ENCODE peak calls at places on chromosomes 3 and 15, in five cellular contexts. E, L, Y, M and V are unnamed samples.

GRCh38 chr15:82570721-82571519 is 30.7 kb upstream of the RPS17 start:
- DNase-seq in M (no peak), L (no peak), E (no peak), Y (no peak), V (no peak)

GRCh38 chr3:77147836-77148578 is 108.1 kb downstream of the ROBO2 start:
- DNase-seq in Y (no peak), L (no peak), E (no peak), M (no peak), V (no peak)

GRCh38 chr3:183385698-183386590 is 42.5 kb downstream of the MCF2L2 start:
- DNase-seq in L (peak), Y (peak), M (peak), E (peak), V (peak)

GRCh38 chr3:189272500-189273119 is 100.8 kb downstream of the TPRG1 start:
- DNase-seq in Y (peak), M (peak), E (no peak), L (no peak), V (no peak)

GRCh38 chr3:27545061-27545460 is 60.9 kb upstream of the SLC4A7 start:
- DNase-seq in M (no peak), L (no peak), Y (no peak), E (no peak), V (no peak)

GRCh38 chr15:78859971-78860733 is 12.5 kb upstream of the MORF4L1 start:
- DNase-seq in L (no peak), Y (peak), M (peak), E (peak), V (no peak)

GRCh38 chr15:89401636-89402252 is 67.1 kb upstream of the POLG start:
- DNase-seq in E (no peak), Y (peak), L (no peak), M (peak), V (no peak)

GRCh38 chr3:159169828-159170227 is 368.0 kb downstream of the MFSD1 start:
- DNase-seq in M (no peak), L (no peak), E (no peak), Y (peak), V (no peak)

GRCh38 chr3:53523346-53523745 is 28.9 kb downstream of the CACNA1D start:
- DNase-seq in L (no peak), E (no peak), M (no peak), Y (no peak), V (no peak)

GRCh38 chr3:112814256-112814655 is 32.4 kb downstream of the CD200R1L start:
- DNase-seq in M (peak), L (no peak), Y (peak), E (no peak), V (peak)

GRCh38 chr3:151625057-151625456 is 108.7 kb upstream of the AADACL2 start:
- DNase-seq in E (no peak), Y (no peak), L (no peak), M (no peak), V (no peak)

GRCh38 chr3:41001556-41001955 is 197.7 kb upstream of the CTNNB1 start:
- DNase-seq in L (no peak), M (no peak), Y (no peak), E (no peak), V (no peak)

GRCh38 chr3:193859195-193859594 is 266.2 kb downstream of the OPA1 start:
- DNase-seq in L (no peak), E (no peak), M (no peak), Y (no peak), V (no peak)

GRCh38 chr15:46768287-46768686 is 949.0 kb upstream of the SEMA6D start:
- DNase-seq in E (no peak), L (no peak), Y (no peak), M (no peak), V (no peak)

GRCh38 chr3:18729671-18730070 is 304.5 kb upstream of the SATB1 start:
- DNase-seq in E (no peak), Y (no peak), M (no peak), L (no peak), V (no peak)

GRCh38 chr3:23961064-23961463 is 16.0 kb downstream of the NR1D2 start:
- DNase-seq in E (no peak), Y (no peak), L (no peak), M (no peak), V (no peak)

GRCh38 chr3:64104691-64105101 is 81.4 kb upstream of the PSMD6 start:
- DNase-seq in E (no peak), L (no peak), M (peak), Y (no peak), V (no peak)

GRCh38 chr15:81312790-81313543 is 11.0 kb downstream of the STARD5 start:
- DNase-seq in L (no peak), M (no peak), Y (peak), E (no peak), V (no peak)

GRCh38 chr3:158272071-158272470 is 162.2 kb downstream of the RSRC1 start:
- DNase-seq in L (no peak), Y (no peak), E (no peak), M (no peak), V (no peak)

GRCh38 chr3:60708191-60708975 is 542.9 kb downstream of the FHIT start:
- DNase-seq in Y (no peak), M (no peak), L (no peak), E (no peak), V (no peak)

GRCh38 chr15:57731543-57732103 is 25.1 kb downstream of the POLR2M start:
- DNase-seq in E (no peak), M (no peak), L (no peak), Y (no peak), V (no peak)

GRCh38 chr3:138016065-138016464 is 6.1 kb downstream of the CLDN18 start:
- DNase-seq in Y (no peak), L (no peak), M (no peak), E (no peak), V (no peak)

GRCh38 chr3:113218011-113218678 is 6.8 kb downstream of the BOC start:
- DNase-seq in Y (no peak), E (no peak), L (no peak), M (no peak), V (no peak)

GRCh38 chr3:58025824-58026579 is 17.8 kb downstream of the FLNB start:
- DNase-seq in L (no peak), M (no peak), Y (no peak), E (no peak), V (peak)

GRCh38 chr3:97821413-97821809 is 400 bp upstream of the CRYBG3 start:
- DNase-seq in E (peak), L (peak), M (no peak), Y (peak), V (no peak)